ENCODE peak calls at places on chromosomes 5 and 9, in five cellular contexts. F, M, I, Y and S are unnamed samples.

GRCh38 chr5:36621985-36622384 is 15.6 kb downstream of the SLC1A3 start:
- DNase-seq in I (no peak), F (no peak), M (no peak), Y (no peak), S (no peak)

GRCh38 chr5:138755084-138755748 is 2.0 kb downstream of the CTNNA1 start:
- DNase-seq in Y (no peak), F (no peak), I (no peak), M (no peak), S (no peak)

GRCh38 chr5:77599676-77600075 is 38.8 kb downstream of the OTP start:
- DNase-seq in F (no peak), M (no peak), I (no peak), Y (no peak), S (no peak)

GRCh38 chr5:172380992-172381643 is 73.2 kb downstream of the SH3PXD2B start:
- DNase-seq in F (peak), Y (peak), M (peak), I (peak), S (no peak)

GRCh38 chr5:64838803-64839202 is 70.1 kb downstream of the CWC27 start:
- DNase-seq in I (no peak), Y (no peak), M (no peak), F (no peak), S (no peak)

GRCh38 chr5:11857391-11857790 is 46.9 kb downstream of the CTNND2 start:
- DNase-seq in M (no peak), Y (no peak), F (no peak), I (no peak), S (no peak)

GRCh38 chr9:34564617-34565016 is 24.9 kb downstream of the CNTFR start:
- DNase-seq in I (no peak), M (no peak), Y (no peak), F (no peak), S (no peak)

GRCh38 chr9:90946981-90947380 is 145.4 kb downstream of the SYK start:
- DNase-seq in M (no peak), Y (no peak), F (no peak), I (peak), S (no peak)

GRCh38 chr5:83467315-83468044 is 4.1 kb upstream of the VCAN start:
- DNase-seq in Y (no peak), F (no peak), I (no peak), M (no peak), S (no peak)

GRCh38 chr5:142432961-142433360 is 108.1 kb upstream of the SPRY4 start:
- DNase-seq in Y (no peak), M (no peak), I (no peak), F (no peak), S (no peak)

GRCh38 chr9:76246680-76247079 is 147.5 kb downstream of the RFK start:
- DNase-seq in Y (no peak), I (no peak), M (no peak), F (no peak), S (no peak)

GRCh38 chr5:882253-883185 is 10.1 kb downstream of the BRD9 start:
- DNase-seq in I (peak), M (no peak), F (no peak), Y (no peak), S (no peak)

GRCh38 chr9:121648172-121648571 is 3.3 kb upstream of the DAB2IP start:
- DNase-seq in I (no peak), M (no peak), F (no peak), Y (no peak), S (no peak)